ENCODE peak calls at places on chromosomes 13 and 19, in ten cellular contexts. F is uterus; X is Calu3; Q is H9; G is CD4-positive, alpha-beta memory T cell; E is Caki2; U is stimulated activated CD4-positive, alpha-beta T cell treated with anti-CD3 and anti-CD28 coated beads, Interleukin-1b, Interleukin-23, amount 100 ng/mL, for 24 hours; O is prostate gland; A is A673; Y is psoas muscle. W is an unnamed sample.

GRCh38 chr19:3980353-3981251 is 4.7 kb downstream of the EEF2 start:
- DNase-seq in Y (no peak), G (no peak), U (no peak), Q (peak; percentile 28), A (no peak), O (no peak), E (no peak), F (no peak), X (no peak), W (no peak)

GRCh38 chr13:35392768-35393167 is 83.7 kb downstream of the MAB21L1 start:
- DNase-seq in U (no peak), A (no peak), O (no peak), X (no peak), F (no peak), G (no peak), Y (no peak), E (no peak), Q (no peak), W (no peak)

GRCh38 chr13:27774169-27774568 is 18.1 kb upstream of the GSX1 start:
- DNase-seq in F (no peak), Q (no peak), E (no peak), A (no peak), G (no peak), X (no peak), Y (no peak), O (no peak), U (no peak), W (no peak)

GRCh38 chr13:24032252-24032651 is 128.3 kb upstream of the SPATA13 start:
- DNase-seq in O (no peak), E (no peak), A (no peak), Y (no peak), U (no peak), X (no peak), Q (no peak), F (no peak), G (no peak), W (no peak)

GRCh38 chr13:25846227-25846984 is 205.4 kb downstream of the SHISA2 start:
- DNase-seq in E (no peak), Q (no peak), Y (no peak), O (no peak), U (no peak), G (no peak), A (no peak), X (no peak), F (no peak), W (no peak)

GRCh38 chr19:28710278-28710677 is 502.7 kb downstream of the UQCRFS1 start:
- DNase-seq in Q (no peak), Y (no peak), G (peak; percentile 25), A (peak; percentile 65), F (no peak), O (no peak), U (no peak), E (peak; percentile 32), X (peak; percentile 14), W (peak; percentile 3)

GRCh38 chr13:26475176-26476110 is 82.0 kb upstream of the WASF3 start:
- DNase-seq in O (no peak), F (no peak), E (no peak), A (no peak), Y (no peak), Q (peak; percentile 83), G (no peak), X (no peak), U (no peak), W (no peak)

GRCh38 chr13:37277435-37278144 is 172.1 kb upstream of the CSNK1A1L start:
- DNase-seq in G (no peak), A (no peak), Y (no peak), Q (no peak), U (no peak), F (no peak), X (no peak), O (no peak), E (no peak), W (no peak)

GRCh38 chr19:11401808-11402543 is 17.1 kb downstream of the RGL3 start:
- DNase-seq in Y (no peak), F (no peak), G (no peak), U (no peak), E (no peak), Q (no peak), O (no peak), A (no peak), X (no peak), W (no peak)

GRCh38 chr13:40334616-40335015 is 331.8 kb downstream of the FOXO1 start:
- DNase-seq in A (no peak), Y (no peak), G (no peak), E (no peak), X (no peak), Q (no peak), O (no peak), F (no peak), U (no peak), W (no peak)

GRCh38 chr19:13095934-13096890 is 6.4 kb downstream of the LYL1 start:
- DNase-seq in O (no peak), F (peak; percentile 51), Q (peak; percentile 89), A (no peak), E (no peak), X (no peak), G (no peak), Y (no peak), U (no peak), W (no peak)

GRCh38 chr13:34842466-34842865 is 99.6 kb upstream of the NBEA start:
- DNase-seq in G (no peak), U (no peak), E (no peak), A (no peak), Y (no peak), Q (no peak), X (no peak), F (no peak), O (no peak), W (no peak)

GRCh38 chr19:13978306-13978705 is 26.0 kb downstream of the DCAF15 start:
- DNase-seq in Q (peak; percentile 99), X (no peak), O (peak; percentile 81), A (peak; percentile 92), G (no peak), U (no peak), E (no peak), F (peak; percentile 91), Y (peak; percentile 86), W (no peak)

GRCh38 chr13:90049989-90050671 is 1297.4 kb upstream of the MIR17HG start:
- DNase-seq in U (no peak), X (no peak), A (peak; percentile 25), F (no peak), G (no peak), O (no peak), Y (no peak), Q (no peak), E (no peak), W (no peak)

GRCh38 chr19:37907735-37908066 is 693 bp downstream of the SIPA1L3 start:
- DNase-seq in E (no peak), F (no peak), U (no peak), A (no peak), O (no peak), X (no peak), Q (no peak), G (no peak), Y (no peak), W (no peak)

GRCh38 chr19:12884627-12884925 is 2.4 kb downstream of the KLF1 start:
- DNase-seq in X (no peak), F (no peak), O (no peak), G (no peak), Y (no peak), Q (no peak), E (no peak), U (no peak), A (no peak), W (no peak)

GRCh38 chr19:53506728-53507127 is 31.2 kb upstream of the ZNF331 start:
- DNase-seq in E (no peak), Q (no peak), A (no peak), U (no peak), X (no peak), G (no peak), Y (no peak), O (no peak), F (no peak), W (no peak)

GRCh38 chr13:32538621-32539246 is at the start of gene N4BP2L2:
- DNase-seq in A (peak; percentile 99), G (peak; percentile 91), F (peak; percentile 93), Y (peak; percentile 96), O (peak; percentile 96), U (peak; percentile 66), Q (peak; percentile 95), E (peak; percentile 89), X (peak; percentile 82), W (peak; percentile 94)

GRCh38 chr13:48186722-48187121 is 46.3 kb upstream of the ITM2B start:
- DNase-seq in X (no peak), Q (no peak), G (no peak), E (no peak), A (no peak), Y (no peak), F (no peak), O (no peak), U (no peak), W (no peak)

GRCh38 chr13:46995874-46996273 is 99.0 kb upstream of the HTR2A start:
- DNase-seq in A (no peak), Q (no peak), O (no peak), X (no peak), G (no peak), F (no peak), U (no peak), E (no peak), Y (no peak), W (no peak)

GRCh38 chr19:34452671-34453253 is 24.6 kb downstream of the UBA2 start:
- DNase-seq in G (no peak), X (no peak), U (no peak), A (no peak), O (no peak), F (no peak), E (no peak), Q (no peak), Y (no peak), W (no peak)

GRCh38 chr19:55257461-55258411 is 1.1 kb downstream of the PPP6R1 start:
- DNase-seq in Q (no peak), Y (peak; percentile 52), G (peak; percentile 25), E (no peak), U (no peak), O (no peak), A (no peak), X (no peak), F (peak; percentile 25), W (no peak)

GRCh38 chr19:3809881-3810707 is 23.9 kb upstream of the MATK start:
- DNase-seq in Y (no peak), G (no peak), F (no peak), X (no peak), O (no peak), A (no peak), Q (no peak), U (no peak), E (no peak), W (no peak)

GRCh38 chr19:8640402-8641004 is 10.1 kb downstream of the NFILZ start:
- DNase-seq in Q (no peak), E (no peak), U (no peak), X (peak; percentile 22), F (no peak), Y (peak; percentile 68), G (no peak), A (no peak), O (no peak), W (no peak)

GRCh38 chr19:31274266-31274963 is 74.8 kb downstream of the TSHZ3 start:
- DNase-seq in A (no peak), Y (no peak), E (no peak), X (no peak), F (peak; percentile 55), U (no peak), G (no peak), Q (no peak), O (no peak), W (no peak)

GRCh38 chr19:3129112-3129511 is 6.7 kb upstream of the GNA15 start:
- DNase-seq in G (peak; percentile 36), A (peak; percentile 56), X (peak; percentile 24), E (peak; percentile 8), U (no peak), Q (no peak), O (peak; percentile 41), F (no peak), Y (no peak), W (peak; percentile 29)

GRCh38 chr19:1231729-1232128 is 6.1 kb downstream of the CBARP start:
- DNase-seq in Q (no peak), U (no peak), E (no peak), G (no peak), X (no peak), A (no peak), Y (no peak), F (no peak), O (no peak), W (no peak)

GRCh38 chr19:31470229-31470939 is 121.1 kb upstream of the TSHZ3 start:
- DNase-seq in F (no peak), X (no peak), A (no peak), Q (no peak), Y (no peak), O (no peak), G (no peak), E (no peak), U (no peak), W (no peak)

W was measured in H4.